ENCODE peak calls at places on chromosomes 7 and 10, in seven cellular contexts. One of them, this sample, is unnamed.

GRCh38 chr7:25407932-25408480 is 179.7 kb upstream of the NPVF start:
- DNase-seq in SW 1271: no peak
- DNase-seq in stimulated activated CD4-positive, alpha-beta T cell treated with anti-CD3 and anti-CD28 coated beads, Interleukin-1b, Interleukin-23, amount 100 ng/mL, for 24 hours: no peak
- DNase-seq in BJ: no peak
- DNase-seq in heart right ventricle: no peak
- DNase-seq in activated T-helper 1 cell treated with anti-CD3 and anti-CD28 coated beads, Interleukin-2, amount 50 U/mL, for 16 hours: no peak
- DNase-seq in activated T-cell treated with anti-CD3 and anti-CD28 coated beads for 1 hour: no peak
- DNase-seq in this sample: no peak

GRCh38 chr7:105838273-105839141 is 37.9 kb downstream of the ATXN7L1 start:
- DNase-seq in SW 1271: no peak
- DNase-seq in stimulated activated CD4-positive, alpha-beta T cell treated with anti-CD3 and anti-CD28 coated beads, Interleukin-1b, Interleukin-23, amount 100 ng/mL, for 24 hours: no peak
- DNase-seq in BJ: no peak
- DNase-seq in heart right ventricle: no peak
- DNase-seq in activated T-helper 1 cell treated with anti-CD3 and anti-CD28 coated beads, Interleukin-2, amount 50 U/mL, for 16 hours: no peak
- DNase-seq in activated T-cell treated with anti-CD3 and anti-CD28 coated beads for 1 hour: no peak
- DNase-seq in this sample: no peak

GRCh38 chr10:44045020-44045419 is 339.9 kb downstream of the CXCL12 start:
- DNase-seq in SW 1271: no peak
- DNase-seq in stimulated activated CD4-positive, alpha-beta T cell treated with anti-CD3 and anti-CD28 coated beads, Interleukin-1b, Interleukin-23, amount 100 ng/mL, for 24 hours: no peak
- DNase-seq in BJ: no peak
- DNase-seq in heart right ventricle: peak
- DNase-seq in activated T-helper 1 cell treated with anti-CD3 and anti-CD28 coated beads, Interleukin-2, amount 50 U/mL, for 16 hours: no peak
- DNase-seq in activated T-cell treated with anti-CD3 and anti-CD28 coated beads for 1 hour: no peak
- DNase-seq in this sample: no peak

GRCh38 chr10:125146791-125147604 is 13.4 kb downstream of the CTBP2 start:
- DNase-seq in SW 1271: no peak
- DNase-seq in stimulated activated CD4-positive, alpha-beta T cell treated with anti-CD3 and anti-CD28 coated beads, Interleukin-1b, Interleukin-23, amount 100 ng/mL, for 24 hours: no peak
- DNase-seq in BJ: no peak
- DNase-seq in heart right ventricle: no peak
- DNase-seq in activated T-helper 1 cell treated with anti-CD3 and anti-CD28 coated beads, Interleukin-2, amount 50 U/mL, for 16 hours: no peak
- DNase-seq in activated T-cell treated with anti-CD3 and anti-CD28 coated beads for 1 hour: no peak
- DNase-seq in this sample: no peak

GRCh38 chr10:119478111-119479047 is 64.1 kb downstream of the RGS10 start:
- DNase-seq in SW 1271: no peak
- DNase-seq in stimulated activated CD4-positive, alpha-beta T cell treated with anti-CD3 and anti-CD28 coated beads, Interleukin-1b, Interleukin-23, amount 100 ng/mL, for 24 hours: no peak
- DNase-seq in BJ: no peak
- DNase-seq in heart right ventricle: no peak
- DNase-seq in activated T-helper 1 cell treated with anti-CD3 and anti-CD28 coated beads, Interleukin-2, amount 50 U/mL, for 16 hours: no peak
- DNase-seq in activated T-cell treated with anti-CD3 and anti-CD28 coated beads for 1 hour: no peak
- DNase-seq in this sample: no peak

GRCh38 chr10:75137533-75138438 is 26.3 kb downstream of the SAMD8 start:
- DNase-seq in SW 1271: no peak
- DNase-seq in stimulated activated CD4-positive, alpha-beta T cell treated with anti-CD3 and anti-CD28 coated beads, Interleukin-1b, Interleukin-23, amount 100 ng/mL, for 24 hours: peak
- DNase-seq in BJ: peak
- DNase-seq in heart right ventricle: no peak
- DNase-seq in activated T-helper 1 cell treated with anti-CD3 and anti-CD28 coated beads, Interleukin-2, amount 50 U/mL, for 16 hours: no peak
- DNase-seq in activated T-cell treated with anti-CD3 and anti-CD28 coated beads for 1 hour: no peak
- DNase-seq in this sample: no peak

GRCh38 chr10:91287912-91288311 is 67.4 kb downstream of the PCGF5 start:
- DNase-seq in SW 1271: no peak
- DNase-seq in stimulated activated CD4-positive, alpha-beta T cell treated with anti-CD3 and anti-CD28 coated beads, Interleukin-1b, Interleukin-23, amount 100 ng/mL, for 24 hours: no peak
- DNase-seq in BJ: no peak
- DNase-seq in heart right ventricle: peak
- DNase-seq in activated T-helper 1 cell treated with anti-CD3 and anti-CD28 coated beads, Interleukin-2, amount 50 U/mL, for 16 hours: no peak
- DNase-seq in activated T-cell treated with anti-CD3 and anti-CD28 coated beads for 1 hour: no peak
- DNase-seq in this sample: no peak

GRCh38 chr10:18044976-18045720 is 93.4 kb downstream of the SLC39A12 start:
- DNase-seq in SW 1271: no peak
- DNase-seq in stimulated activated CD4-positive, alpha-beta T cell treated with anti-CD3 and anti-CD28 coated beads, Interleukin-1b, Interleukin-23, amount 100 ng/mL, for 24 hours: no peak
- DNase-seq in BJ: no peak
- DNase-seq in heart right ventricle: no peak
- DNase-seq in activated T-helper 1 cell treated with anti-CD3 and anti-CD28 coated beads, Interleukin-2, amount 50 U/mL, for 16 hours: no peak
- DNase-seq in activated T-cell treated with anti-CD3 and anti-CD28 coated beads for 1 hour: no peak
- DNase-seq in this sample: no peak

GRCh38 chr7:1438821-1439220 is 20.4 kb downstream of the MICALL2 start:
- DNase-seq in SW 1271: no peak
- DNase-seq in stimulated activated CD4-positive, alpha-beta T cell treated with anti-CD3 and anti-CD28 coated beads, Interleukin-1b, Interleukin-23, amount 100 ng/mL, for 24 hours: no peak
- DNase-seq in BJ: no peak
- DNase-seq in heart right ventricle: no peak
- DNase-seq in activated T-helper 1 cell treated with anti-CD3 and anti-CD28 coated beads, Interleukin-2, amount 50 U/mL, for 16 hours: no peak
- DNase-seq in activated T-cell treated with anti-CD3 and anti-CD28 coated beads for 1 hour: no peak
- DNase-seq in this sample: no peak

GRCh38 chr7:143362126-143362961 is at the start of gene FAM131B:
- DNase-seq in SW 1271: no peak
- DNase-seq in stimulated activated CD4-positive, alpha-beta T cell treated with anti-CD3 and anti-CD28 coated beads, Interleukin-1b, Interleukin-23, amount 100 ng/mL, for 24 hours: no peak
- DNase-seq in BJ: no peak
- DNase-seq in heart right ventricle: no peak
- DNase-seq in activated T-helper 1 cell treated with anti-CD3 and anti-CD28 coated beads, Interleukin-2, amount 50 U/mL, for 16 hours: no peak
- DNase-seq in activated T-cell treated with anti-CD3 and anti-CD28 coated beads for 1 hour: no peak
- DNase-seq in this sample: peak

GRCh38 chr10:28294169-28294532 is 8.7 kb downstream of the MPP7 start:
- DNase-seq in SW 1271: no peak
- DNase-seq in stimulated activated CD4-positive, alpha-beta T cell treated with anti-CD3 and anti-CD28 coated beads, Interleukin-1b, Interleukin-23, amount 100 ng/mL, for 24 hours: no peak
- DNase-seq in BJ: no peak
- DNase-seq in heart right ventricle: no peak
- DNase-seq in activated T-helper 1 cell treated with anti-CD3 and anti-CD28 coated beads, Interleukin-2, amount 50 U/mL, for 16 hours: no peak
- DNase-seq in activated T-cell treated with anti-CD3 and anti-CD28 coated beads for 1 hour: no peak
- DNase-seq in this sample: no peak

GRCh38 chr7:88224596-88225275 is 4.9 kb upstream of the SRI start:
- DNase-seq in SW 1271: no peak
- DNase-seq in stimulated activated CD4-positive, alpha-beta T cell treated with anti-CD3 and anti-CD28 coated beads, Interleukin-1b, Interleukin-23, amount 100 ng/mL, for 24 hours: no peak
- DNase-seq in BJ: no peak
- DNase-seq in heart right ventricle: no peak
- DNase-seq in activated T-helper 1 cell treated with anti-CD3 and anti-CD28 coated beads, Interleukin-2, amount 50 U/mL, for 16 hours: no peak
- DNase-seq in activated T-cell treated with anti-CD3 and anti-CD28 coated beads for 1 hour: no peak
- DNase-seq in this sample: no peak

GRCh38 chr7:143222782-143223181 is 945 bp downstream of the TAS2R40 start:
- DNase-seq in SW 1271: no peak
- DNase-seq in stimulated activated CD4-positive, alpha-beta T cell treated with anti-CD3 and anti-CD28 coated beads, Interleukin-1b, Interleukin-23, amount 100 ng/mL, for 24 hours: no peak
- DNase-seq in BJ: no peak
- DNase-seq in heart right ventricle: no peak
- DNase-seq in activated T-helper 1 cell treated with anti-CD3 and anti-CD28 coated beads, Interleukin-2, amount 50 U/mL, for 16 hours: no peak
- DNase-seq in activated T-cell treated with anti-CD3 and anti-CD28 coated beads for 1 hour: no peak
- DNase-seq in this sample: no peak

GRCh38 chr10:122050316-122050715 is 61.4 kb downstream of the TACC2 start:
- DNase-seq in SW 1271: no peak
- DNase-seq in stimulated activated CD4-positive, alpha-beta T cell treated with anti-CD3 and anti-CD28 coated beads, Interleukin-1b, Interleukin-23, amount 100 ng/mL, for 24 hours: no peak
- DNase-seq in BJ: no peak
- DNase-seq in heart right ventricle: no peak
- DNase-seq in activated T-helper 1 cell treated with anti-CD3 and anti-CD28 coated beads, Interleukin-2, amount 50 U/mL, for 16 hours: no peak
- DNase-seq in activated T-cell treated with anti-CD3 and anti-CD28 coated beads for 1 hour: no peak
- DNase-seq in this sample: no peak

GRCh38 chr10:126439947-126440346 is 51.7 kb upstream of the ADAM12 start:
- DNase-seq in SW 1271: no peak
- DNase-seq in stimulated activated CD4-positive, alpha-beta T cell treated with anti-CD3 and anti-CD28 coated beads, Interleukin-1b, Interleukin-23, amount 100 ng/mL, for 24 hours: no peak
- DNase-seq in BJ: no peak
- DNase-seq in heart right ventricle: no peak
- DNase-seq in activated T-helper 1 cell treated with anti-CD3 and anti-CD28 coated beads, Interleukin-2, amount 50 U/mL, for 16 hours: no peak
- DNase-seq in activated T-cell treated with anti-CD3 and anti-CD28 coated beads for 1 hour: no peak
- DNase-seq in this sample: no peak

GRCh38 chr10:6314620-6315205 is 112.0 kb downstream of the PFKFB3 start:
- DNase-seq in SW 1271: no peak
- DNase-seq in stimulated activated CD4-positive, alpha-beta T cell treated with anti-CD3 and anti-CD28 coated beads, Interleukin-1b, Interleukin-23, amount 100 ng/mL, for 24 hours: no peak
- DNase-seq in BJ: no peak
- DNase-seq in heart right ventricle: no peak
- DNase-seq in activated T-helper 1 cell treated with anti-CD3 and anti-CD28 coated beads, Interleukin-2, amount 50 U/mL, for 16 hours: no peak
- DNase-seq in activated T-cell treated with anti-CD3 and anti-CD28 coated beads for 1 hour: no peak
- DNase-seq in this sample: no peak

GRCh38 chr10:86536294-86536861 is 14.8 kb upstream of the WAPL start:
- DNase-seq in SW 1271: no peak
- DNase-seq in stimulated activated CD4-positive, alpha-beta T cell treated with anti-CD3 and anti-CD28 coated beads, Interleukin-1b, Interleukin-23, amount 100 ng/mL, for 24 hours: no peak
- DNase-seq in BJ: no peak
- DNase-seq in heart right ventricle: no peak
- DNase-seq in activated T-helper 1 cell treated with anti-CD3 and anti-CD28 coated beads, Interleukin-2, amount 50 U/mL, for 16 hours: peak
- DNase-seq in activated T-cell treated with anti-CD3 and anti-CD28 coated beads for 1 hour: peak
- DNase-seq in this sample: peak

GRCh38 chr7:111741811-111742240 is 179.5 kb upstream of the IMMP2L start:
- DNase-seq in SW 1271: no peak
- DNase-seq in stimulated activated CD4-positive, alpha-beta T cell treated with anti-CD3 and anti-CD28 coated beads, Interleukin-1b, Interleukin-23, amount 100 ng/mL, for 24 hours: peak
- DNase-seq in BJ: no peak
- DNase-seq in heart right ventricle: peak
- DNase-seq in activated T-helper 1 cell treated with anti-CD3 and anti-CD28 coated beads, Interleukin-2, amount 50 U/mL, for 16 hours: no peak
- DNase-seq in activated T-cell treated with anti-CD3 and anti-CD28 coated beads for 1 hour: peak
- DNase-seq in this sample: peak

GRCh38 chr7:514651-515598 is 4.7 kb downstream of the PDGFA start:
- DNase-seq in SW 1271: no peak
- DNase-seq in stimulated activated CD4-positive, alpha-beta T cell treated with anti-CD3 and anti-CD28 coated beads, Interleukin-1b, Interleukin-23, amount 100 ng/mL, for 24 hours: no peak
- DNase-seq in BJ: no peak
- DNase-seq in heart right ventricle: no peak
- DNase-seq in activated T-helper 1 cell treated with anti-CD3 and anti-CD28 coated beads, Interleukin-2, amount 50 U/mL, for 16 hours: no peak
- DNase-seq in activated T-cell treated with anti-CD3 and anti-CD28 coated beads for 1 hour: no peak
- DNase-seq in this sample: no peak

GRCh38 chr10:118564652-118565051 is 30.8 kb downstream of the PRLHR start:
- DNase-seq in SW 1271: no peak
- DNase-seq in stimulated activated CD4-positive, alpha-beta T cell treated with anti-CD3 and anti-CD28 coated beads, Interleukin-1b, Interleukin-23, amount 100 ng/mL, for 24 hours: no peak
- DNase-seq in BJ: no peak
- DNase-seq in heart right ventricle: no peak
- DNase-seq in activated T-helper 1 cell treated with anti-CD3 and anti-CD28 coated beads, Interleukin-2, amount 50 U/mL, for 16 hours: no peak
- DNase-seq in activated T-cell treated with anti-CD3 and anti-CD28 coated beads for 1 hour: no peak
- DNase-seq in this sample: no peak

GRCh38 chr7:139855498-139856270 is 26.6 kb downstream of the TBXAS1 start:
- DNase-seq in SW 1271: no peak
- DNase-seq in stimulated activated CD4-positive, alpha-beta T cell treated with anti-CD3 and anti-CD28 coated beads, Interleukin-1b, Interleukin-23, amount 100 ng/mL, for 24 hours: no peak
- DNase-seq in BJ: no peak
- DNase-seq in heart right ventricle: peak
- DNase-seq in activated T-helper 1 cell treated with anti-CD3 and anti-CD28 coated beads, Interleukin-2, amount 50 U/mL, for 16 hours: no peak
- DNase-seq in activated T-cell treated with anti-CD3 and anti-CD28 coated beads for 1 hour: no peak
- DNase-seq in this sample: peak

GRCh38 chr10:35443858-35444257 is 107.5 kb downstream of the CCNY start:
- DNase-seq in SW 1271: no peak
- DNase-seq in stimulated activated CD4-positive, alpha-beta T cell treated with anti-CD3 and anti-CD28 coated beads, Interleukin-1b, Interleukin-23, amount 100 ng/mL, for 24 hours: no peak
- DNase-seq in BJ: no peak
- DNase-seq in heart right ventricle: no peak
- DNase-seq in activated T-helper 1 cell treated with anti-CD3 and anti-CD28 coated beads, Interleukin-2, amount 50 U/mL, for 16 hours: no peak
- DNase-seq in activated T-cell treated with anti-CD3 and anti-CD28 coated beads for 1 hour: no peak
- DNase-seq in this sample: no peak

GRCh38 chr10:74598891-74599566 is 227.4 kb upstream of the KAT6B start:
- DNase-seq in SW 1271: no peak
- DNase-seq in stimulated activated CD4-positive, alpha-beta T cell treated with anti-CD3 and anti-CD28 coated beads, Interleukin-1b, Interleukin-23, amount 100 ng/mL, for 24 hours: no peak
- DNase-seq in BJ: no peak
- DNase-seq in heart right ventricle: no peak
- DNase-seq in activated T-helper 1 cell treated with anti-CD3 and anti-CD28 coated beads, Interleukin-2, amount 50 U/mL, for 16 hours: no peak
- DNase-seq in activated T-cell treated with anti-CD3 and anti-CD28 coated beads for 1 hour: no peak
- DNase-seq in this sample: no peak

GRCh38 chr7:26318921-26319320 is 27.3 kb downstream of the SNX10 start:
- DNase-seq in SW 1271: no peak
- DNase-seq in stimulated activated CD4-positive, alpha-beta T cell treated with anti-CD3 and anti-CD28 coated beads, Interleukin-1b, Interleukin-23, amount 100 ng/mL, for 24 hours: no peak
- DNase-seq in BJ: no peak
- DNase-seq in heart right ventricle: no peak
- DNase-seq in activated T-helper 1 cell treated with anti-CD3 and anti-CD28 coated beads, Interleukin-2, amount 50 U/mL, for 16 hours: no peak
- DNase-seq in activated T-cell treated with anti-CD3 and anti-CD28 coated beads for 1 hour: no peak
- DNase-seq in this sample: no peak

GRCh38 chr7:18505870-18506460 is 10.4 kb downstream of the HDAC9 start:
- DNase-seq in SW 1271: no peak
- DNase-seq in stimulated activated CD4-positive, alpha-beta T cell treated with anti-CD3 and anti-CD28 coated beads, Interleukin-1b, Interleukin-23, amount 100 ng/mL, for 24 hours: no peak
- DNase-seq in BJ: peak
- DNase-seq in heart right ventricle: no peak
- DNase-seq in activated T-helper 1 cell treated with anti-CD3 and anti-CD28 coated beads, Interleukin-2, amount 50 U/mL, for 16 hours: no peak
- DNase-seq in activated T-cell treated with anti-CD3 and anti-CD28 coated beads for 1 hour: no peak
- DNase-seq in this sample: no peak

GRCh38 chr10:101960879-101961395 is 95.0 kb downstream of the ARMH3 start:
- DNase-seq in SW 1271: no peak
- DNase-seq in stimulated activated CD4-positive, alpha-beta T cell treated with anti-CD3 and anti-CD28 coated beads, Interleukin-1b, Interleukin-23, amount 100 ng/mL, for 24 hours: no peak
- DNase-seq in BJ: no peak
- DNase-seq in heart right ventricle: no peak
- DNase-seq in activated T-helper 1 cell treated with anti-CD3 and anti-CD28 coated beads, Interleukin-2, amount 50 U/mL, for 16 hours: no peak
- DNase-seq in activated T-cell treated with anti-CD3 and anti-CD28 coated beads for 1 hour: no peak
- DNase-seq in this sample: no peak

GRCh38 chr10:130430291-130430690 is 294.1 kb downstream of the GLRX3 start:
- DNase-seq in SW 1271: no peak
- DNase-seq in stimulated activated CD4-positive, alpha-beta T cell treated with anti-CD3 and anti-CD28 coated beads, Interleukin-1b, Interleukin-23, amount 100 ng/mL, for 24 hours: no peak
- DNase-seq in BJ: no peak
- DNase-seq in heart right ventricle: no peak
- DNase-seq in activated T-helper 1 cell treated with anti-CD3 and anti-CD28 coated beads, Interleukin-2, amount 50 U/mL, for 16 hours: no peak
- DNase-seq in activated T-cell treated with anti-CD3 and anti-CD28 coated beads for 1 hour: no peak
- DNase-seq in this sample: no peak

GRCh38 chr10:77049896-77050295 is 587.7 kb downstream of the KCNMA1 start:
- DNase-seq in SW 1271: no peak
- DNase-seq in stimulated activated CD4-positive, alpha-beta T cell treated with anti-CD3 and anti-CD28 coated beads, Interleukin-1b, Interleukin-23, amount 100 ng/mL, for 24 hours: no peak
- DNase-seq in BJ: peak
- DNase-seq in heart right ventricle: no peak
- DNase-seq in activated T-helper 1 cell treated with anti-CD3 and anti-CD28 coated beads, Interleukin-2, amount 50 U/mL, for 16 hours: no peak
- DNase-seq in activated T-cell treated with anti-CD3 and anti-CD28 coated beads for 1 hour: no peak
- DNase-seq in this sample: no peak

GRCh38 chr7:133478591-133479135 is 225.8 kb downstream of the EXOC4 start:
- DNase-seq in SW 1271: no peak
- DNase-seq in stimulated activated CD4-positive, alpha-beta T cell treated with anti-CD3 and anti-CD28 coated beads, Interleukin-1b, Interleukin-23, amount 100 ng/mL, for 24 hours: no peak
- DNase-seq in BJ: no peak
- DNase-seq in heart right ventricle: no peak
- DNase-seq in activated T-helper 1 cell treated with anti-CD3 and anti-CD28 coated beads, Interleukin-2, amount 50 U/mL, for 16 hours: no peak
- DNase-seq in activated T-cell treated with anti-CD3 and anti-CD28 coated beads for 1 hour: no peak
- DNase-seq in this sample: no peak

GRCh38 chr10:28915989-28916588 is 238.8 kb downstream of the BAMBI start:
- DNase-seq in SW 1271: no peak
- DNase-seq in stimulated activated CD4-positive, alpha-beta T cell treated with anti-CD3 and anti-CD28 coated beads, Interleukin-1b, Interleukin-23, amount 100 ng/mL, for 24 hours: no peak
- DNase-seq in BJ: no peak
- DNase-seq in heart right ventricle: no peak
- DNase-seq in activated T-helper 1 cell treated with anti-CD3 and anti-CD28 coated beads, Interleukin-2, amount 50 U/mL, for 16 hours: no peak
- DNase-seq in activated T-cell treated with anti-CD3 and anti-CD28 coated beads for 1 hour: no peak
- DNase-seq in this sample: no peak

GRCh38 chr10:34091796-34092195 is 723.3 kb downstream of the PARD3 start:
- DNase-seq in SW 1271: no peak
- DNase-seq in stimulated activated CD4-positive, alpha-beta T cell treated with anti-CD3 and anti-CD28 coated beads, Interleukin-1b, Interleukin-23, amount 100 ng/mL, for 24 hours: no peak
- DNase-seq in BJ: no peak
- DNase-seq in heart right ventricle: no peak
- DNase-seq in activated T-helper 1 cell treated with anti-CD3 and anti-CD28 coated beads, Interleukin-2, amount 50 U/mL, for 16 hours: no peak
- DNase-seq in activated T-cell treated with anti-CD3 and anti-CD28 coated beads for 1 hour: no peak
- DNase-seq in this sample: no peak

GRCh38 chr7:47945261-47946015 is 2.8 kb downstream of the PKD1L1 start:
- DNase-seq in SW 1271: no peak
- DNase-seq in stimulated activated CD4-positive, alpha-beta T cell treated with anti-CD3 and anti-CD28 coated beads, Interleukin-1b, Interleukin-23, amount 100 ng/mL, for 24 hours: peak
- DNase-seq in BJ: no peak
- DNase-seq in heart right ventricle: peak
- DNase-seq in activated T-helper 1 cell treated with anti-CD3 and anti-CD28 coated beads, Interleukin-2, amount 50 U/mL, for 16 hours: peak
- DNase-seq in activated T-cell treated with anti-CD3 and anti-CD28 coated beads for 1 hour: peak
- DNase-seq in this sample: peak

GRCh38 chr7:105622114-105622731 is 40.9 kb upstream of the EFCAB10 start:
- DNase-seq in SW 1271: no peak
- DNase-seq in stimulated activated CD4-positive, alpha-beta T cell treated with anti-CD3 and anti-CD28 coated beads, Interleukin-1b, Interleukin-23, amount 100 ng/mL, for 24 hours: no peak
- DNase-seq in BJ: no peak
- DNase-seq in heart right ventricle: no peak
- DNase-seq in activated T-helper 1 cell treated with anti-CD3 and anti-CD28 coated beads, Interleukin-2, amount 50 U/mL, for 16 hours: no peak
- DNase-seq in activated T-cell treated with anti-CD3 and anti-CD28 coated beads for 1 hour: no peak
- DNase-seq in this sample: no peak

GRCh38 chr10:6383099-6383812 is 180.5 kb downstream of the PFKFB3 start:
- DNase-seq in SW 1271: no peak
- DNase-seq in stimulated activated CD4-positive, alpha-beta T cell treated with anti-CD3 and anti-CD28 coated beads, Interleukin-1b, Interleukin-23, amount 100 ng/mL, for 24 hours: no peak
- DNase-seq in BJ: peak
- DNase-seq in heart right ventricle: peak
- DNase-seq in activated T-helper 1 cell treated with anti-CD3 and anti-CD28 coated beads, Interleukin-2, amount 50 U/mL, for 16 hours: no peak
- DNase-seq in activated T-cell treated with anti-CD3 and anti-CD28 coated beads for 1 hour: no peak
- DNase-seq in this sample: no peak

GRCh38 chr7:130721486-130722277 is 12.3 kb downstream of the KLF14 start:
- DNase-seq in SW 1271: peak
- DNase-seq in stimulated activated CD4-positive, alpha-beta T cell treated with anti-CD3 and anti-CD28 coated beads, Interleukin-1b, Interleukin-23, amount 100 ng/mL, for 24 hours: no peak
- DNase-seq in BJ: no peak
- DNase-seq in heart right ventricle: peak
- DNase-seq in activated T-helper 1 cell treated with anti-CD3 and anti-CD28 coated beads, Interleukin-2, amount 50 U/mL, for 16 hours: no peak
- DNase-seq in activated T-cell treated with anti-CD3 and anti-CD28 coated beads for 1 hour: no peak
- DNase-seq in this sample: no peak

GRCh38 chr10:29519670-29520069 is 115.1 kb downstream of the SVIL start:
- DNase-seq in SW 1271: no peak
- DNase-seq in stimulated activated CD4-positive, alpha-beta T cell treated with anti-CD3 and anti-CD28 coated beads, Interleukin-1b, Interleukin-23, amount 100 ng/mL, for 24 hours: no peak
- DNase-seq in BJ: no peak
- DNase-seq in heart right ventricle: no peak
- DNase-seq in activated T-helper 1 cell treated with anti-CD3 and anti-CD28 coated beads, Interleukin-2, amount 50 U/mL, for 16 hours: no peak
- DNase-seq in activated T-cell treated with anti-CD3 and anti-CD28 coated beads for 1 hour: no peak
- DNase-seq in this sample: no peak

GRCh38 chr7:105003875-105004510 is 10.0 kb upstream of the KMT2E start:
- DNase-seq in SW 1271: no peak
- DNase-seq in stimulated activated CD4-positive, alpha-beta T cell treated with anti-CD3 and anti-CD28 coated beads, Interleukin-1b, Interleukin-23, amount 100 ng/mL, for 24 hours: no peak
- DNase-seq in BJ: no peak
- DNase-seq in heart right ventricle: no peak
- DNase-seq in activated T-helper 1 cell treated with anti-CD3 and anti-CD28 coated beads, Interleukin-2, amount 50 U/mL, for 16 hours: no peak
- DNase-seq in activated T-cell treated with anti-CD3 and anti-CD28 coated beads for 1 hour: no peak
- DNase-seq in this sample: no peak